ENCODE peak calls at places on chromosomes 4 and X, in seven cellular contexts. R is WERI-Rb-1, B is mesendoderm, C is GM23338, Z is upper lobe of left lung, D is M059J, X is AG10803. O is an unnamed sample.

GRCh38 chr4:15239866-15240265 is 188.0 kb upstream of the C1QTNF7 start:
- DNase-seq in R (no peak), B (no peak), C (no peak), Z (no peak), D (peak), X (no peak), O (peak)

GRCh38 chr4:87038837-87039715 is 104.3 kb downstream of the AFF1 start:
- DNase-seq in R (peak), B (peak), C (peak), Z (no peak), D (peak), X (peak), O (peak)

GRCh38 chr4:64581422-64581821 is 172.2 kb upstream of the TECRL start:
- DNase-seq in R (no peak), B (no peak), C (no peak), Z (no peak), D (peak), X (peak), O (peak)

GRCh38 chrX:40938418-40938817 is 146.8 kb upstream of the USP9X start:
- DNase-seq in R (no peak), B (no peak), C (no peak), Z (no peak), D (peak), X (peak), O (no peak)

GRCh38 chrX:117936162-117936561 is 180.4 kb downstream of the KLHL13 start:
- DNase-seq in R (no peak), B (no peak), C (no peak), Z (no peak), D (peak), X (no peak), O (no peak)

GRCh38 chrX:41209853-41210252 is 124.1 kb upstream of the DDX3X start:
- DNase-seq in R (no peak), B (no peak), C (no peak), Z (no peak), D (no peak), X (no peak), O (no peak)

GRCh38 chr4:152460488-152460887 is 75.4 kb downstream of the FBXW7 start:
- DNase-seq in R (no peak), B (peak), C (no peak), Z (no peak), D (peak), X (peak), O (peak)

GRCh38 chr4:172666711-172667368 is 501.8 kb upstream of the GALNT7 start:
- DNase-seq in R (peak), B (peak), C (peak), Z (no peak), D (no peak), X (no peak), O (peak)

GRCh38 chr4:76803522-76803921 is 94.4 kb downstream of the SOWAHB start:
- DNase-seq in R (no peak), B (peak), C (no peak), Z (no peak), D (peak), X (peak), O (peak)

GRCh38 chr4:2932951-2933565 is 30.1 kb downstream of the NOP14 start:
- DNase-seq in R (no peak), B (no peak), C (no peak), Z (no peak), D (no peak), X (no peak), O (no peak)

GRCh38 chr4:141376769-141377168 is 156.1 kb downstream of the ZNF330 start:
- DNase-seq in R (no peak), B (no peak), C (no peak), Z (no peak), D (no peak), X (no peak), O (no peak)